ENCODE peak calls at places on chromosomes 11 and 22, in eight cellular contexts. E is astrocyte of the spinal cord, Q is GM23338, C is fibroblast of the aortic adventitia, J is A673, N is retinal pigment epithelial cell, B is brain microvascular endothelial cell, K is GM20000. O is an unnamed sample.

GRCh38 chr11:1608363-1608762 is at the start of gene KRTAP5-3:
- DNase-seq in E (no peak), Q (no peak), C (no peak), J (no peak), N (no peak), B (no peak), K (no peak), O (no peak)

GRCh38 chr11:127965947-127966668 is 621.2 kb downstream of the ETS1 start:
- DNase-seq in E (no peak), Q (no peak), C (peak), J (no peak), N (no peak), B (no peak), K (no peak), O (no peak)

GRCh38 chr22:48921411-48921903 is 906.2 kb downstream of the BRD1 start:
- DNase-seq in E (no peak), Q (no peak), C (no peak), J (no peak), N (no peak), B (no peak), K (no peak), O (no peak)

GRCh38 chr11:116283300-116283699 is 489.5 kb downstream of the BUD13 start:
- DNase-seq in E (no peak), Q (no peak), C (no peak), J (no peak), N (no peak), B (no peak), K (no peak), O (no peak)

GRCh38 chr11:128232588-128232987 is 354.8 kb downstream of the ETS1 start:
- DNase-seq in E (no peak), Q (no peak), C (no peak), J (no peak), N (no peak), B (no peak), K (no peak), O (no peak)

GRCh38 chr11:18578975-18579598 is 9.4 kb downstream of the UEVLD start:
- DNase-seq in E (no peak), Q (peak), C (no peak), J (no peak), N (no peak), B (no peak), K (peak), O (peak)

GRCh38 chr11:11265994-11266606 is 87.0 kb downstream of the CSNK2A3 start:
- DNase-seq in E (peak), Q (peak), C (peak), J (peak), N (no peak), B (peak), K (peak), O (peak)

GRCh38 chr11:128728767-128729587 is 35.1 kb downstream of the FLI1 start:
- DNase-seq in E (no peak), Q (no peak), C (no peak), J (no peak), N (no peak), B (no peak), K (no peak), O (no peak)

GRCh38 chr22:44309137-44309536 is 3.6 kb downstream of the SHISAL1 start:
- DNase-seq in E (peak), Q (no peak), C (peak), J (peak), N (peak), B (peak), K (no peak), O (no peak)

GRCh38 chr11:3840289-3840869 is 380 bp downstream of the RHOG start:
- DNase-seq in E (no peak), Q (peak), C (no peak), J (no peak), N (no peak), B (no peak), K (no peak), O (no peak)

GRCh38 chr11:73380321-73380720 is 4.1 kb downstream of the RELT start:
- DNase-seq in E (no peak), Q (no peak), C (no peak), J (no peak), N (no peak), B (no peak), K (no peak), O (no peak)

GRCh38 chr11:20963596-20963995 is 294.2 kb downstream of the NELL1 start:
- DNase-seq in E (peak), Q (no peak), C (peak), J (no peak), N (no peak), B (no peak), K (no peak), O (no peak)

GRCh38 chr11:105713106-105713505 is 103.2 kb downstream of the GRIA4 start:
- DNase-seq in E (no peak), Q (peak), C (no peak), J (no peak), N (no peak), B (no peak), K (no peak), O (no peak)

GRCh38 chr11:12712132-12712531 is 37.9 kb downstream of the TEAD1 start:
- DNase-seq in E (no peak), Q (no peak), C (no peak), J (no peak), N (no peak), B (no peak), K (no peak), O (no peak)

GRCh38 chr11:117843666-117844484 is 19.3 kb upstream of the FXYD2 start:
- DNase-seq in E (peak), Q (peak), C (peak), J (peak), N (no peak), B (peak), K (peak), O (peak)

GRCh38 chr11:120296554-120296953 is 28.5 kb upstream of the TLCD5 start:
- DNase-seq in E (no peak), Q (no peak), C (no peak), J (no peak), N (no peak), B (no peak), K (no peak), O (no peak)

GRCh38 chr11:20342347-20343279 is 20.9 kb upstream of the HTATIP2 start:
- DNase-seq in E (no peak), Q (peak), C (no peak), J (peak), N (no peak), B (no peak), K (no peak), O (no peak)

GRCh38 chr11:112719736-112720525 is 241.3 kb upstream of the NCAM1 start:
- DNase-seq in E (no peak), Q (no peak), C (no peak), J (no peak), N (no peak), B (no peak), K (no peak), O (no peak)

GRCh38 chr11:46300270-46300669 is 22.8 kb downstream of the CREB3L1 start:
- DNase-seq in E (no peak), Q (no peak), C (no peak), J (no peak), N (no peak), B (no peak), K (no peak), O (no peak)

GRCh38 chr11:17810736-17811135 is 76.2 kb downstream of the KCNC1 start:
- DNase-seq in E (peak), Q (no peak), C (peak), J (no peak), N (no peak), B (peak), K (no peak), O (no peak)

GRCh38 chr11:81002374-81002773 is 1561.5 kb upstream of the TENM4 start:
- DNase-seq in E (no peak), Q (no peak), C (no peak), J (no peak), N (no peak), B (no peak), K (no peak), O (no peak)

GRCh38 chr11:81004576-81004975 is 1563.7 kb upstream of the TENM4 start:
- DNase-seq in E (no peak), Q (no peak), C (no peak), J (no peak), N (no peak), B (no peak), K (no peak), O (no peak)

GRCh38 chr11:81005595-81005994 is 1564.8 kb upstream of the TENM4 start:
- DNase-seq in E (peak), Q (no peak), C (peak), J (peak), N (peak), B (peak), K (no peak), O (peak)

GRCh38 chr11:81010631-81011030 is 1569.8 kb upstream of the TENM4 start:
- DNase-seq in E (no peak), Q (no peak), C (no peak), J (no peak), N (no peak), B (no peak), K (no peak), O (no peak)

GRCh38 chr11:81007046-81007445 is 1566.2 kb upstream of the TENM4 start:
- DNase-seq in E (peak), Q (no peak), C (peak), J (peak), N (no peak), B (peak), K (peak), O (no peak)
- TF ChIP-seq CTCF in E (peak), Q (peak), C (peak), J (peak), N (peak), B (no peak), K (no peak), O (peak)

DNA sequence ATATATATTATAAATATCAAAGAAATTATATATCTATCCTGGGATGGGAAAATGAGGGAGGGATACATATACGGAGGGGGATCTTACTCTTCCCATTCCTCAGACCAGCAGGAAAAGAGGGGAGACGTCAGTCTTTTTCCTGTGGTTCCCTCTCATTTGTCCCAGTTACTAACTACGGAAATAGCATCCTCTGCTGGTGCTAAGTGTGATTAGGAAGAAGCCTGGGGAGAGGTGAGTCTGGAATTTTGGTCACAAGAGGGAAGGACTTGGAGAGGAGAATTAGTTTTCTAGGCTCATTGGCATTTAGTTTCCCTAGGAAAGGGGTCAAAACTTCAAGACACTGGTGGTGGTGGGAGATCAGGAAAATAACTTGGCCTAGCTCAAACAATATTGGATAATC is 11.6 kb downstream of the MED19 start:
- DNase-seq in E (no peak), Q (peak), C (no peak), J (no peak), N (no peak), B (no peak), K (no peak), O (no peak)
- TF ChIP-seq CTCF in E (no peak), Q (peak), C (peak), J (no peak), N (peak), B (peak), K (no peak), O (no peak)

GRCh38 chr11:64266339-64266738 is 15.0 kb downstream of the PLCB3 start:
- DNase-seq in E (no peak), Q (no peak), C (no peak), J (no peak), N (no peak), B (peak), K (no peak), O (no peak)

GRCh38 chr11:64263947-64264317 is 12.6 kb downstream of the PLCB3 start:
- DNase-seq in E (no peak), Q (no peak), C (no peak), J (no peak), N (no peak), B (no peak), K (no peak), O (no peak)

GRCh38 chr11:64267207-64267945 is 16.0 kb downstream of the PLCB3 start:
- DNase-seq in E (no peak), Q (no peak), C (peak), J (no peak), N (no peak), B (no peak), K (no peak), O (no peak)

GRCh38 chr11:64264371-64264852 is 13.1 kb downstream of the PLCB3 start:
- DNase-seq in E (no peak), Q (no peak), C (no peak), J (no peak), N (no peak), B (no peak), K (no peak), O (no peak)

GRCh38 chr11:64265176-64266160 is 14.1 kb downstream of the PLCB3 start:
- DNase-seq in E (no peak), Q (no peak), C (no peak), J (no peak), N (no peak), B (no peak), K (no peak), O (no peak)
- TF ChIP-seq CTCF in E (no peak), Q (no peak), C (no peak), J (no peak), N (no peak), B (no peak), K (no peak), O (no peak)

GRCh38 chr11:40139507-40139906 is 1319.9 kb downstream of the LRRC4C start:
- DNase-seq in E (no peak), Q (no peak), C (no peak), J (no peak), N (no peak), B (no peak), K (no peak), O (no peak)
- TF ChIP-seq CTCF in E (no peak), Q (no peak), C (no peak), J (no peak), N (no peak), B (no peak), K (no peak), O (no peak)

O was measured in GM13977.